ENCODE peak calls at places on chromosomes 7 and 10, in six cellular contexts. One of them, this sample, is unnamed.

GRCh38 chr7:10116511-10116910 is 857.2 kb upstream of the PHF14 start:
- DNase-seq in neuronal stem cell: no peak
- DNase-seq in colonic mucosa: no peak
- DNase-seq in HCT116: no peak
- DNase-seq in pancreas: no peak
- DNase-seq in Panc1: no peak
- DNase-seq in this sample: no peak

GRCh38 chr10:22320591-22321155 is at the start of gene BMI1:
- DNase-seq in neuronal stem cell: peak; percentile 72
- DNase-seq in colonic mucosa: peak; percentile 81
- DNase-seq in HCT116: no peak
- DNase-seq in pancreas: peak; percentile 83
- DNase-seq in Panc1: no peak
- DNase-seq in this sample: peak; percentile 53

GRCh38 chr7:117784315-117784714 is 88.9 kb downstream of the CTTNBP2 start:
- DNase-seq in neuronal stem cell: no peak
- DNase-seq in colonic mucosa: no peak
- DNase-seq in HCT116: no peak
- DNase-seq in pancreas: no peak
- DNase-seq in Panc1: no peak
- DNase-seq in this sample: no peak

GRCh38 chr10:73648252-73648651 is 7.0 kb upstream of the MYOZ1 start:
- DNase-seq in neuronal stem cell: no peak
- DNase-seq in colonic mucosa: no peak
- DNase-seq in HCT116: no peak
- DNase-seq in pancreas: no peak
- DNase-seq in Panc1: no peak
- DNase-seq in this sample: no peak

GRCh38 chr10:4351723-4352565 is 474.1 kb upstream of the AKR1E2 start:
- DNase-seq in neuronal stem cell: no peak
- DNase-seq in colonic mucosa: no peak
- DNase-seq in HCT116: no peak
- DNase-seq in pancreas: no peak
- DNase-seq in Panc1: no peak
- DNase-seq in this sample: no peak

GRCh38 chr10:131654471-131655087 is 246.2 kb upstream of the PPP2R2D start:
- DNase-seq in neuronal stem cell: no peak
- DNase-seq in colonic mucosa: no peak
- DNase-seq in HCT116: no peak
- DNase-seq in pancreas: no peak
- DNase-seq in Panc1: no peak
- DNase-seq in this sample: no peak

GRCh38 chr7:139840776-139841175 is 11.7 kb downstream of the TBXAS1 start:
- DNase-seq in neuronal stem cell: no peak
- DNase-seq in colonic mucosa: no peak
- DNase-seq in HCT116: no peak
- DNase-seq in pancreas: no peak
- DNase-seq in Panc1: no peak
- DNase-seq in this sample: no peak

GRCh38 chr10:86244296-86244695 is 122.3 kb downstream of the GRID1 start:
- DNase-seq in neuronal stem cell: no peak
- DNase-seq in colonic mucosa: no peak
- DNase-seq in HCT116: no peak
- DNase-seq in pancreas: no peak
- DNase-seq in Panc1: no peak
- DNase-seq in this sample: no peak

GRCh38 chr7:3065724-3066143 is 22.1 kb upstream of the CARD11 start:
- DNase-seq in neuronal stem cell: peak; percentile 20
- DNase-seq in colonic mucosa: peak; percentile 26
- DNase-seq in HCT116: peak; percentile 59
- DNase-seq in pancreas: peak; percentile 57
- DNase-seq in Panc1: peak; percentile 15
- DNase-seq in this sample: peak; percentile 50

GRCh38 chr7:154186811-154187210 is 134.6 kb downstream of the DPP6 start:
- DNase-seq in neuronal stem cell: no peak
- DNase-seq in colonic mucosa: no peak
- DNase-seq in HCT116: no peak
- DNase-seq in pancreas: no peak
- DNase-seq in Panc1: no peak
- DNase-seq in this sample: no peak

GRCh38 chr7:148856035-148856881 is 27.8 kb downstream of the EZH2 start:
- DNase-seq in neuronal stem cell: no peak
- DNase-seq in colonic mucosa: peak; percentile 51
- DNase-seq in HCT116: peak; percentile 28
- DNase-seq in pancreas: peak; percentile 15
- DNase-seq in Panc1: peak; percentile 43
- DNase-seq in this sample: peak; percentile 47

GRCh38 chr7:1757601-1758000 is 87.5 kb downstream of the ELFN1 start:
- DNase-seq in neuronal stem cell: no peak
- DNase-seq in colonic mucosa: no peak
- DNase-seq in HCT116: no peak
- DNase-seq in pancreas: no peak
- DNase-seq in Panc1: no peak
- DNase-seq in this sample: no peak

DNA sequence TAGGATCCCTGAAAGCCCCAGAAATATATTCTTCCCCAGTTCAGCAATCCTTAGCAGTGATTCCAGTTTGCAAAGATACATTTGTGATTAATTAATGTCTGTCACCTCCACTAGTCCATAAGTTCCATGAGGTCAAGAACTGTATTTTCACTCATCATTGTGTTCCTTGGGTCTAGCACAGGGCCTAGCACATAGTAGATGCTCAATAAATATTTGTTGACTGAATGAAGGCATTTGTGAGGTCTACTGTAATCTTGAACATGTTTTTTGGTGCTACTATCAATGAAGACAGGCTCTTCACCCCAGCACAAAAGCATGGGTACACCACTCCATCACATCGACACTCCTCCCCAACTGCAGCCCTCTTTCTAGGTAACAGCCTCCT is 30.8 kb upstream of the PAX2 start:
- DNase-seq in neuronal stem cell: no peak
- DNase-seq in colonic mucosa: no peak
- DNase-seq in HCT116: no peak
- DNase-seq in pancreas: no peak
- DNase-seq in Panc1: no peak
- DNase-seq in this sample: no peak
- H3K27me3 ChIP-seq in neuronal stem cell: peaks cover 36% of the 10 kb centered on the region
- H3K27me3 ChIP-seq in colonic mucosa: peaks cover 73% of the 10 kb centered on the region
- H3K27me3 ChIP-seq in HCT116: no peaks in the 10 kb centered on the region
- H3K27me3 ChIP-seq in pancreas: no peaks in the 10 kb centered on the region
- H3K27me3 ChIP-seq in Panc1: no peaks in the 10 kb centered on the region
- H3K27me3 ChIP-seq in this sample: peaks cover 54% of the 10 kb centered on the region

DNA sequence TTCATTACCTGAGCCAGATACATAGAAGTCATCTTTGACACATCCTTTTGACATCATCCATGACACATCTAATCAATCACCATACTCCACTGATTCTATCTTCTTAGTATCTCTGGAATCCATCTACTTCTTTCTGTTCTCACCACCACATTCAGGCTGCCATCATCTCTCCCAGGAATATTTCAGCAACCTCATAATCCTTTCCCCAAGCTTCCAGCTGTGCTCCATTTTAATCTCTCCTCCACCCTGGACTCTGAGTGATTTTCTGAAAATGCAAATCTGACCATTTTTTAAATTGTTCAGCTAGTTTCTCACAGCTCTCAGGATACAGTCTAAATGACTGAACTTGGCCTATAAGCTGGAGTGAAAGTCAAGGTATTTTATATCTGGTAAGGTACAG is 2.5 kb upstream of the BTRC start:
- DNase-seq in neuronal stem cell: no peak
- DNase-seq in colonic mucosa: no peak
- DNase-seq in HCT116: no peak
- DNase-seq in pancreas: no peak
- DNase-seq in Panc1: no peak
- DNase-seq in this sample: no peak
- H3K27ac ChIP-seq in neuronal stem cell: no peak overlapping the region
- H3K27ac ChIP-seq in colonic mucosa: no peak overlapping the region
- H3K27ac ChIP-seq in HCT116: no peak overlapping the region
- H3K27ac ChIP-seq in pancreas: no peak overlapping the region
- H3K27ac ChIP-seq in Panc1: no peak overlapping the region
- H3K27ac ChIP-seq in this sample: no peak overlapping the region

GRCh38 chr7:100572949-100573675 is 588 bp downstream of the SAP25 start:
- DNase-seq in neuronal stem cell: no peak
- DNase-seq in colonic mucosa: no peak
- DNase-seq in HCT116: no peak
- DNase-seq in pancreas: no peak
- DNase-seq in Panc1: no peak
- DNase-seq in this sample: no peak
- H3K27me3 ChIP-seq in neuronal stem cell: no peaks in the 10 kb centered on the region
- H3K27me3 ChIP-seq in colonic mucosa: no peaks in the 10 kb centered on the region
- H3K27me3 ChIP-seq in HCT116: no peaks in the 10 kb centered on the region
- H3K27me3 ChIP-seq in pancreas: no peaks in the 10 kb centered on the region
- H3K27me3 ChIP-seq in Panc1: no peaks in the 10 kb centered on the region
- H3K27me3 ChIP-seq in this sample: no peaks in the 10 kb centered on the region

GRCh38 chr7:102891693-102892261 is 21.0 kb upstream of the LRRC17 start:
- DNase-seq in neuronal stem cell: no peak
- DNase-seq in colonic mucosa: no peak
- DNase-seq in HCT116: no peak
- DNase-seq in pancreas: peak; percentile 26
- DNase-seq in Panc1: no peak
- DNase-seq in this sample: no peak

GRCh38 chr7:102888561-102889233 is 24.1 kb upstream of the LRRC17 start:
- DNase-seq in neuronal stem cell: no peak
- DNase-seq in colonic mucosa: no peak
- DNase-seq in HCT116: no peak
- DNase-seq in pancreas: no peak
- DNase-seq in Panc1: no peak
- DNase-seq in this sample: no peak

GRCh38 chr7:102889836-102890235 is 23.0 kb upstream of the LRRC17 start:
- DNase-seq in neuronal stem cell: no peak
- DNase-seq in colonic mucosa: no peak
- DNase-seq in HCT116: no peak
- DNase-seq in pancreas: no peak
- DNase-seq in Panc1: no peak
- DNase-seq in this sample: no peak

GRCh38 chr7:102890971-102891692 is 21.7 kb upstream of the LRRC17 start:
- DNase-seq in neuronal stem cell: no peak
- DNase-seq in colonic mucosa: no peak
- DNase-seq in HCT116: no peak
- DNase-seq in pancreas: no peak
- DNase-seq in Panc1: no peak
- DNase-seq in this sample: no peak

DNA sequence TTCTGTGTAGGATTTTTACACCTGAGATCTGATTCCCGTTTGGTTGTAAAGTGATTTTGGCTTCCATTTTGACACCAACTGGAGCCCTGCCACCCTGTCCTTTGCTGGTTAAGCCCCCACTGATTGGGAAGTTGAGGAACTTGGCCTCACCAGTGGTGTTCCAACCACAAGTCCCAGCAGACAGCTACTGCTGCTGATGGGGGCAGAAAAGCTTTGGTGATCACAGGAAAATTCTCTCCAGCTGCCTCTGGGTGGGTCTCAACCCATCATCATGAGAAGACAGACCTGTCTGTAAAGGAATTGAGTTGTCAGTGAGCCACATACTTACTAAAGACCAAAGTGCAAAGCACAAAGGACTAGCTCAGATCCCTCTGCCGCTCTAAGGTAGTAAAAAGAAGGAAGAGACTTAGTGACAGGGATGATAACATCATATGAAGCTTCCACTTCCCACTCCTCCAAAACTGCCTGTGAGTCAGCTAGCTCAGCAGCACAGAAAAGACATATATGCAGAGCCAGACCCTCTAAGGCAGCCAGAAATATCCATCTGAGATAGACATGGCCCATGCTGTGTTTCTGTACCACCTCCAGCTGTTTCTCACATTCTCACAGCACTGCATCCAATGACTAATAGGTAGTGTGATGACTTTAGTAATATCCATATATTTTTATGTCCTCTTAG is 22.4 kb upstream of the LRRC17 start:
- DNase-seq in neuronal stem cell: no peak
- DNase-seq in colonic mucosa: no peak
- DNase-seq in HCT116: no peak
- DNase-seq in pancreas: no peak
- DNase-seq in Panc1: no peak
- DNase-seq in this sample: no peak
- H3K27ac ChIP-seq in neuronal stem cell: no peak overlapping the region
- H3K27ac ChIP-seq in colonic mucosa: no peak overlapping the region
- H3K27ac ChIP-seq in HCT116: no peak overlapping the region
- H3K27ac ChIP-seq in pancreas: no peak overlapping the region
- H3K27ac ChIP-seq in Panc1: peak overlapping the region; percentile 44
- H3K27ac ChIP-seq in this sample: no peak overlapping the region

GRCh38 chr10:71396084-71396713 is 521 bp upstream of the CDH23 start:
- DNase-seq in neuronal stem cell: peak; percentile 78
- DNase-seq in colonic mucosa: no peak
- DNase-seq in HCT116: no peak
- DNase-seq in pancreas: peak; percentile 53
- DNase-seq in Panc1: no peak
- DNase-seq in this sample: peak; percentile 13

GRCh38 chr10:71395621-71396020 is 1.1 kb upstream of the CDH23 start:
- DNase-seq in neuronal stem cell: no peak
- DNase-seq in colonic mucosa: no peak
- DNase-seq in HCT116: no peak
- DNase-seq in pancreas: no peak
- DNase-seq in Panc1: no peak
- DNase-seq in this sample: no peak

GRCh38 chr10:71394926-71395562 is 1.7 kb upstream of the CDH23 start:
- DNase-seq in neuronal stem cell: no peak
- DNase-seq in colonic mucosa: no peak
- DNase-seq in HCT116: no peak
- DNase-seq in pancreas: no peak
- DNase-seq in Panc1: no peak
- DNase-seq in this sample: no peak

GRCh38 chr10:71397340-71398212 is 856 bp downstream of the CDH23 start:
- DNase-seq in neuronal stem cell: peak; percentile 21
- DNase-seq in colonic mucosa: no peak
- DNase-seq in HCT116: no peak
- DNase-seq in pancreas: no peak
- DNase-seq in Panc1: no peak
- DNase-seq in this sample: no peak

GRCh38 chr10:71396714-71397339 is at the start of gene CDH23:
- DNase-seq in neuronal stem cell: peak; percentile 58
- DNase-seq in colonic mucosa: no peak
- DNase-seq in HCT116: no peak
- DNase-seq in pancreas: peak; percentile 59
- DNase-seq in Panc1: no peak
- DNase-seq in this sample: no peak
- H3K27me3 ChIP-seq in neuronal stem cell: peaks cover 17% of the 10 kb centered on the region
- H3K27me3 ChIP-seq in colonic mucosa: peaks cover 17% of the 10 kb centered on the region
- H3K27me3 ChIP-seq in HCT116: no peaks in the 10 kb centered on the region
- H3K27me3 ChIP-seq in pancreas: no peaks in the 10 kb centered on the region
- H3K27me3 ChIP-seq in Panc1: peaks cover 12% of the 10 kb centered on the region
- H3K27me3 ChIP-seq in this sample: peaks cover 31% of the 10 kb centered on the region

GRCh38 chr10:29437871-29438270 is 149.0 kb downstream of the LYZL1 start:
- DNase-seq in neuronal stem cell: no peak
- DNase-seq in colonic mucosa: no peak
- DNase-seq in HCT116: no peak
- DNase-seq in pancreas: no peak
- DNase-seq in Panc1: no peak
- DNase-seq in this sample: no peak
- H3K27ac ChIP-seq in neuronal stem cell: no peak overlapping the region
- H3K27ac ChIP-seq in colonic mucosa: no peak overlapping the region
- H3K27ac ChIP-seq in HCT116: peak overlapping the region; percentile 75
- H3K27ac ChIP-seq in pancreas: no peak overlapping the region
- H3K27ac ChIP-seq in Panc1: no peak overlapping the region
- H3K27ac ChIP-seq in this sample: no peak overlapping the region

GRCh38 chr7:19119372-19119771 is 1.9 kb upstream of the TWIST1 start:
- DNase-seq in neuronal stem cell: no peak
- DNase-seq in colonic mucosa: no peak
- DNase-seq in HCT116: no peak
- DNase-seq in pancreas: no peak
- DNase-seq in Panc1: no peak
- DNase-seq in this sample: no peak
- H3K27me3 ChIP-seq in neuronal stem cell: peaks cover 21% of the 10 kb centered on the region
- H3K27me3 ChIP-seq in colonic mucosa: peaks cover 41% of the 10 kb centered on the region
- H3K27me3 ChIP-seq in HCT116: peaks cover 9% of the 10 kb centered on the region
- H3K27me3 ChIP-seq in pancreas: peaks cover 9% of the 10 kb centered on the region
- H3K27me3 ChIP-seq in Panc1: no peaks in the 10 kb centered on the region
- H3K27me3 ChIP-seq in this sample: peaks cover 26% of the 10 kb centered on the region

This sample was measured in CD4-positive, CD25-positive, alpha-beta regulatory T cell.